ENCODE peak calls at places on chromosomes 4 and X, in ten cellular contexts. P is T-helper 9 cell; M is neural crest cell; F is RWPE1; V is lung; H is MM.1S; U is EL; N is CD8-positive, alpha-beta T cell; E is NCI-H510A; J is testis. A is an unnamed sample.

GRCh38 chrX:115561605-115562491 is 874 bp downstream of the PLS3 start:
- DNase-seq in P (no peak), M (peak), F (peak), V (peak), H (no peak), U (peak), N (no peak), E (peak), J (peak), A (no peak)

GRCh38 chr4:159593651-159594050 is 490.8 kb downstream of the RAPGEF2 start:
- DNase-seq in P (no peak), M (no peak), F (no peak), V (no peak), H (no peak), U (no peak), N (no peak), E (no peak), J (no peak), A (no peak)

GRCh38 chr4:38979511-38980230 is 52.5 kb downstream of the TMEM156 start:
- DNase-seq in P (no peak), M (no peak), F (no peak), V (no peak), H (no peak), U (no peak), N (no peak), E (no peak), J (no peak), A (no peak)

GRCh38 chrX:101229155-101229554 is 9.6 kb downstream of the DRP2 start:
- DNase-seq in P (no peak), M (no peak), F (no peak), V (no peak), H (no peak), U (peak), N (no peak), E (no peak), J (no peak), A (no peak)

GRCh38 chr4:173159791-173160190 is 8.8 kb upstream of the GALNT7 start:
- DNase-seq in P (no peak), M (no peak), F (no peak), V (no peak), H (no peak), U (no peak), N (no peak), E (no peak), J (no peak), A (no peak)

GRCh38 chr4:40586034-40586433 is 43.6 kb downstream of the RBM47 start:
- DNase-seq in P (no peak), M (no peak), F (no peak), V (no peak), H (no peak), U (no peak), N (no peak), E (no peak), J (no peak), A (no peak)

GRCh38 chr4:69057620-69058409 is 38.5 kb upstream of the UGT2B7 start:
- DNase-seq in P (no peak), M (peak), F (no peak), V (no peak), H (peak), U (no peak), N (no peak), E (no peak), J (no peak), A (no peak)

GRCh38 chrX:41334866-41335589 is 1.1 kb downstream of the DDX3X start:
- DNase-seq in P (peak), M (peak), F (peak), V (peak), H (peak), U (peak), N (peak), E (no peak), J (peak), A (peak)

GRCh38 chr4:28926156-28926555 is 1794.0 kb upstream of the PCDH7 start:
- DNase-seq in P (no peak), M (no peak), F (no peak), V (no peak), H (no peak), U (no peak), N (no peak), E (no peak), J (no peak), A (no peak)

GRCh38 chr4:7394184-7394575 is 40.5 kb downstream of the PSAPL1 start:
- DNase-seq in P (no peak), M (no peak), F (no peak), V (no peak), H (no peak), U (no peak), N (no peak), E (no peak), J (no peak), A (no peak)

GRCh38 chr4:173669460-173670179 is 139.6 kb upstream of the HAND2 start:
- DNase-seq in P (no peak), M (no peak), F (no peak), V (no peak), H (no peak), U (no peak), N (no peak), E (no peak), J (no peak), A (no peak)

GRCh38 chr4:104989363-104989762 is 157.3 kb upstream of the TET2 start:
- DNase-seq in P (no peak), M (no peak), F (no peak), V (no peak), H (no peak), U (no peak), N (no peak), E (peak), J (no peak), A (no peak)

GRCh38 chrX:13535371-13535770 is 34.0 kb upstream of the EGFL6 start:
- DNase-seq in P (no peak), M (no peak), F (no peak), V (no peak), H (no peak), U (no peak), N (no peak), E (no peak), J (no peak), A (no peak)

GRCh38 chrX:104742345-104742744 is 176.3 kb downstream of the IL1RAPL2 start:
- DNase-seq in P (no peak), M (no peak), F (no peak), V (no peak), H (no peak), U (no peak), N (no peak), E (no peak), J (no peak), A (no peak)

GRCh38 chrX:153755136-153755535 is 8.9 kb upstream of the PLXNB3 start:
- DNase-seq in P (no peak), M (no peak), F (no peak), V (no peak), H (no peak), U (no peak), N (no peak), E (no peak), J (no peak), A (no peak)

GRCh38 chr4:57369446-57369845 is 259.3 kb upstream of the IGFBP7 start:
- DNase-seq in P (no peak), M (no peak), F (no peak), V (no peak), H (no peak), U (no peak), N (no peak), E (no peak), J (no peak), A (no peak)

GRCh38 chr4:118586357-118586790 is 98.8 kb upstream of the METTL14 start:
- DNase-seq in P (no peak), M (no peak), F (no peak), V (no peak), H (no peak), U (no peak), N (no peak), E (no peak), J (peak), A (no peak)

GRCh38 chr4:10123227-10124101 is 6.9 kb upstream of the WDR1 start:
- DNase-seq in P (no peak), M (peak), F (no peak), V (no peak), H (peak), U (no peak), N (peak), E (no peak), J (no peak), A (no peak)

GRCh38 chr4:122617597-122618593 is 3.0 kb downstream of the IL21 start:
- DNase-seq in P (no peak), M (no peak), F (no peak), V (peak), H (no peak), U (no peak), N (no peak), E (no peak), J (no peak), A (no peak)

GRCh38 chr4:144709793-144710525 is 64.0 kb downstream of the HHIP start:
- DNase-seq in P (no peak), M (no peak), F (peak), V (no peak), H (no peak), U (peak), N (no peak), E (no peak), J (no peak), A (no peak)

GRCh38 chr4:168830777-168831512 is 179.1 kb downstream of the CBR4 start:
- DNase-seq in P (no peak), M (no peak), F (no peak), V (no peak), H (no peak), U (peak), N (no peak), E (no peak), J (no peak), A (no peak)

GRCh38 chrX:137792214-137792613 is 226.3 kb downstream of the ZIC3 start:
- DNase-seq in P (no peak), M (no peak), F (no peak), V (no peak), H (no peak), U (no peak), N (no peak), E (no peak), J (no peak), A (no peak)

GRCh38 chr4:128229458-128229805 is 58.2 kb downstream of the PGRMC2 start:
- DNase-seq in P (no peak), M (no peak), F (no peak), V (no peak), H (no peak), U (no peak), N (no peak), E (no peak), J (no peak), A (no peak)

GRCh38 chrX:12721042-12721441 is 70.2 kb upstream of the PRPS2 start:
- DNase-seq in P (no peak), M (peak), F (no peak), V (no peak), H (no peak), U (no peak), N (no peak), E (no peak), J (no peak), A (no peak)

GRCh38 chr4:169996379-169997245 is 29.6 kb downstream of the MFAP3L start:
- DNase-seq in P (no peak), M (no peak), F (no peak), V (no peak), H (no peak), U (no peak), N (no peak), E (no peak), J (no peak), A (no peak)

GRCh38 chr4:150972592-150972991 is 42.5 kb downstream of the LRBA start:
- DNase-seq in P (no peak), M (no peak), F (no peak), V (no peak), H (no peak), U (no peak), N (no peak), E (no peak), J (no peak), A (no peak)

GRCh38 chr4:105277702-105278101 is 131.0 kb downstream of the TET2 start:
- DNase-seq in P (no peak), M (no peak), F (no peak), V (no peak), H (no peak), U (no peak), N (no peak), E (peak), J (no peak), A (no peak)